ENCODE peak calls at places on chromosomes 5 and 9, in eight cellular contexts. Q is EL, Y is nucleus accumbens, N is D341Med, V is dorsolateral prefrontal cortex, J is HTR-8/SVneo, S is WTC11, G is iPS-NIHi11. B is an unnamed sample.

GRCh38 chr9:107193251-107193650 is 89.8 kb upstream of the RAD23B start:
- DNase-seq in Q (no peak), Y (no peak), N (no peak), V (no peak), J (no peak), S (no peak), G (no peak), B (no peak)

GRCh38 chr9:125145425-125145824 is 2.1 kb upstream of the SCAI start:
- DNase-seq in Q (no peak), Y (no peak), N (no peak), V (no peak), J (no peak), S (no peak), G (no peak), B (no peak)

GRCh38 chr9:89444212-89444611 is 53.7 kb downstream of the SEMA4D start:
- DNase-seq in Q (no peak), Y (no peak), N (no peak), V (no peak), J (no peak), S (no peak), G (no peak), B (no peak)

GRCh38 chr5:14449052-14449661 is 132.4 kb upstream of the OTULINL start:
- DNase-seq in Q (peak), Y (no peak), N (no peak), V (no peak), J (peak), S (no peak), G (no peak), B (peak)

GRCh38 chr9:98168952-98169488 is 23.4 kb downstream of the CORO2A start:
- DNase-seq in Q (peak), Y (no peak), N (no peak), V (peak), J (peak), S (peak), G (peak), B (peak)

GRCh38 chr5:8522635-8523034 is 653.7 kb downstream of the MTRR start:
- DNase-seq in Q (no peak), Y (no peak), N (no peak), V (no peak), J (no peak), S (no peak), G (no peak), B (no peak)

GRCh38 chr9:70256123-70256551 is 2.6 kb upstream of the SMC5 start:
- DNase-seq in Q (peak), Y (no peak), N (no peak), V (no peak), J (peak), S (no peak), G (no peak), B (peak)

GRCh38 chr5:157845894-157846598 is 12.9 kb downstream of the CLINT1 start:
- DNase-seq in Q (no peak), Y (no peak), N (no peak), V (no peak), J (no peak), S (no peak), G (no peak), B (no peak)

GRCh38 chr5:173196133-173196952 is 38.7 kb downstream of the NKX2-5 start:
- DNase-seq in Q (no peak), Y (no peak), N (no peak), V (no peak), J (no peak), S (no peak), G (no peak), B (no peak)

GRCh38 chr5:3931976-3932375 is 336.3 kb downstream of the IRX1 start:
- DNase-seq in Q (no peak), Y (no peak), N (no peak), V (no peak), J (no peak), S (no peak), G (no peak), B (no peak)

GRCh38 chr9:97759611-97760288 is 62.6 kb upstream of the XPA start:
- DNase-seq in Q (no peak), Y (no peak), N (no peak), V (peak), J (no peak), S (no peak), G (no peak), B (no peak)

GRCh38 chr5:368162-369084 is 46.9 kb downstream of the AHRR start:
- DNase-seq in Q (peak), Y (no peak), N (peak), V (peak), J (no peak), S (peak), G (peak), B (no peak)

GRCh38 chr5:149681922-149682321 is 48.2 kb upstream of the PPARGC1B start:
- DNase-seq in Q (no peak), Y (no peak), N (no peak), V (no peak), J (no peak), S (no peak), G (no peak), B (no peak)

GRCh38 chr5:88890070-88890781 is 7.2 kb upstream of the MEF2C start:
- DNase-seq in Q (no peak), Y (no peak), N (no peak), V (no peak), J (no peak), S (no peak), G (no peak), B (no peak)

GRCh38 chr9:110969971-110970381 is 68.3 kb downstream of the LPAR1 start:
- DNase-seq in Q (peak), Y (no peak), N (no peak), V (no peak), J (peak), S (no peak), G (no peak), B (peak)

GRCh38 chr9:115058175-115058574 is 59.8 kb downstream of the TNC start:
- DNase-seq in Q (peak), Y (no peak), N (no peak), V (no peak), J (no peak), S (no peak), G (no peak), B (peak)

GRCh38 chr9:113682297-113682771 is 193.8 kb upstream of the ZNF618 start:
- DNase-seq in Q (peak), Y (peak), N (peak), V (peak), J (peak), S (peak), G (peak), B (peak)

GRCh38 chr9:100408541-100409175 is 18.3 kb upstream of the MSANTD3 start:
- DNase-seq in Q (no peak), Y (no peak), N (peak), V (no peak), J (no peak), S (no peak), G (no peak), B (peak)

GRCh38 chr9:133892193-133892920 is 99.8 kb downstream of the VAV2 start:
- DNase-seq in Q (no peak), Y (no peak), N (no peak), V (no peak), J (no peak), S (no peak), G (no peak), B (peak)

GRCh38 chr9:124780060-124780756 is 3.3 kb downstream of the OLFML2A start:
- DNase-seq in Q (no peak), Y (no peak), N (no peak), V (peak), J (no peak), S (peak), G (no peak), B (no peak)

GRCh38 chr5:123809594-123810172 is 297.7 kb downstream of the CSNK1G3 start:
- DNase-seq in Q (no peak), Y (no peak), N (no peak), V (no peak), J (no peak), S (no peak), G (peak), B (no peak)

GRCh38 chr5:172862165-172862801 is 28.2 kb downstream of the ERGIC1 start:
- DNase-seq in Q (no peak), Y (no peak), N (no peak), V (no peak), J (no peak), S (no peak), G (no peak), B (no peak)

GRCh38 chr9:96256800-96257199 is 45.2 kb downstream of the HSD17B3 start:
- DNase-seq in Q (peak), Y (no peak), N (no peak), V (no peak), J (peak), S (peak), G (peak), B (peak)

GRCh38 chr5:32109236-32109635 is 64.9 kb downstream of the GOLPH3 start:
- DNase-seq in Q (no peak), Y (no peak), N (no peak), V (no peak), J (no peak), S (no peak), G (no peak), B (no peak)

GRCh38 chr5:132001647-132002561 is 9.6 kb downstream of the ACSL6 start:
- DNase-seq in Q (peak), Y (no peak), N (no peak), V (no peak), J (peak), S (no peak), G (peak), B (peak)

GRCh38 chr5:147911427-147911826 is 5.1 kb upstream of the C5orf46 start:
- DNase-seq in Q (no peak), Y (no peak), N (no peak), V (peak), J (no peak), S (no peak), G (no peak), B (no peak)

B was measured in SJCRH30.